ENCODE peak calls at places on chromosomes 11 and 22, in nine cellular contexts. P is neural progenitor cell, N is Peyer's patch, M is GM06990, C is colonic mucosa, U is thyroid gland, K is endodermal cell, G is mucosa of descending colon, J is fibroblast of lung. V is an unnamed sample. For H3K36me3, the result is how much of the 10 kb centered on the place peaks cover.

GRCh38 chr11:120306519-120307242 is 18.4 kb upstream of the TLCD5 start:
- DNase-seq in K (peak), N (no peak), C (peak), M (no peak), P (peak), J (peak), G (peak), U (no peak), V (peak)

GRCh38 chr22:39556970-39557811 is 13.4 kb upstream of the CACNA1I start:
- DNase-seq in P (peak), U (peak), K (peak), C (no peak), M (no peak), J (peak), G (no peak), N (no peak), V (no peak)

GRCh38 chr11:130888790-130889189 is 27.5 kb downstream of the SNX19 start:
- DNase-seq in M (no peak), G (no peak), N (no peak), U (no peak), P (no peak), K (no peak), C (no peak), J (no peak), V (no peak)

GRCh38 chr11:106086850-106087249 is 9.4 kb downstream of the AASDHPPT start:
- DNase-seq in P (no peak), N (no peak), G (no peak), K (no peak), M (no peak), U (no peak), C (no peak), J (no peak), V (no peak)

GRCh38 chr11:92776676-92777075 is 192.8 kb upstream of the MTNR1B start:
- DNase-seq in K (no peak), C (no peak), P (no peak), M (no peak), N (no peak), G (no peak), J (peak), U (no peak), V (peak)

GRCh38 chr11:21545701-21546100 is 647.2 kb upstream of the ANO5 start:
- DNase-seq in K (no peak), M (no peak), J (no peak), G (no peak), U (no peak), N (no peak), C (no peak), P (no peak), V (no peak)

GRCh38 chr11:58963551-58964075 is 24.3 kb downstream of the GLYATL1 start:
- DNase-seq in G (peak), N (no peak), C (no peak), K (peak), U (no peak), P (peak), J (peak), M (no peak), V (peak)

GRCh38 chr11:57501951-57502350 is 13.6 kb downstream of the SLC43A1 start:
- DNase-seq in P (no peak), U (peak), G (no peak), J (no peak), M (no peak), C (no peak), N (no peak), K (no peak), V (no peak)

GRCh38 chr22:25199726-25200520 is at the start of gene CRYBB3:
- DNase-seq in M (no peak), K (no peak), P (peak), G (no peak), C (no peak), N (no peak), U (peak), J (no peak), V (no peak)

GRCh38 chr22:47371263-47372090 is 609.0 kb downstream of the TBC1D22A start:
- DNase-seq in K (peak), N (no peak), P (no peak), U (no peak), G (no peak), J (no peak), C (no peak), M (no peak), V (no peak)

GRCh38 chr11:67674442-67674871 is at the start of gene ALDH3B2:
- DNase-seq in K (peak), N (no peak), U (no peak), P (no peak), J (no peak), C (peak), G (peak), M (no peak), V (no peak)

GRCh38 chr11:66857234-66857926 is 516 bp downstream of the LRFN4 start:
- DNase-seq in K (peak), C (no peak), G (peak), U (no peak), J (peak), P (peak), N (no peak), M (no peak), V (no peak)

GRCh38 chr11:16945671-16946469 is 68.3 kb downstream of the PLEKHA7 start:
- DNase-seq in P (peak), M (peak), U (peak), J (peak), N (peak), C (peak), K (peak), G (no peak), V (no peak)

GRCh38 chr11:116459233-116459632 is 313.6 kb downstream of the BUD13 start:
- DNase-seq in G (no peak), M (peak), J (no peak), U (no peak), K (no peak), P (no peak), C (peak), N (no peak), V (no peak)

GRCh38 chr11:78801161-78801884 is 226.7 kb upstream of the NARS2 start:
- DNase-seq in C (peak), G (no peak), N (no peak), J (peak), K (no peak), M (no peak), U (peak), P (no peak), V (peak)

GRCh38 chr11:90250970-90251369 is 28.1 kb upstream of the CHORDC1 start:
- DNase-seq in G (no peak), M (no peak), J (no peak), K (no peak), U (no peak), P (no peak), C (no peak), N (no peak), V (no peak)

GRCh38 chr11:121391914-121392313 is 60.2 kb upstream of the SORL1 start:
- DNase-seq in G (peak), N (peak), M (no peak), C (peak), K (no peak), J (no peak), P (no peak), U (peak), V (no peak)

GRCh38 chr11:65844231-65844872 is 10.6 kb downstream of the SNX32 start:
- DNase-seq in N (peak), J (no peak), G (peak), U (no peak), C (peak), P (no peak), M (no peak), K (no peak), V (no peak)

GRCh38 chr11:134504146-134504905 is 92.3 kb upstream of the B3GAT1 start:
- DNase-seq in J (no peak), U (no peak), P (peak), C (no peak), K (peak), G (no peak), M (no peak), N (peak), V (no peak)

GRCh38 chr11:71977743-71978418 is 20.8 kb upstream of the IL18BP start:
- DNase-seq in U (peak), P (peak), C (peak), K (peak), G (no peak), J (peak), N (no peak), M (no peak), V (no peak)

GRCh38 chr22:29621761-29622526 is 18.5 kb downstream of the NF2 start:
- DNase-seq in G (no peak), J (peak), C (no peak), N (no peak), M (no peak), K (no peak), P (no peak), U (no peak), V (peak)
- H3K4me3 ChIP-seq in G (no peak), J (no peak), C (no peak), N (no peak), M (no peak), K (no peak), P (no peak), U (no peak), V (no peak)

DNA sequence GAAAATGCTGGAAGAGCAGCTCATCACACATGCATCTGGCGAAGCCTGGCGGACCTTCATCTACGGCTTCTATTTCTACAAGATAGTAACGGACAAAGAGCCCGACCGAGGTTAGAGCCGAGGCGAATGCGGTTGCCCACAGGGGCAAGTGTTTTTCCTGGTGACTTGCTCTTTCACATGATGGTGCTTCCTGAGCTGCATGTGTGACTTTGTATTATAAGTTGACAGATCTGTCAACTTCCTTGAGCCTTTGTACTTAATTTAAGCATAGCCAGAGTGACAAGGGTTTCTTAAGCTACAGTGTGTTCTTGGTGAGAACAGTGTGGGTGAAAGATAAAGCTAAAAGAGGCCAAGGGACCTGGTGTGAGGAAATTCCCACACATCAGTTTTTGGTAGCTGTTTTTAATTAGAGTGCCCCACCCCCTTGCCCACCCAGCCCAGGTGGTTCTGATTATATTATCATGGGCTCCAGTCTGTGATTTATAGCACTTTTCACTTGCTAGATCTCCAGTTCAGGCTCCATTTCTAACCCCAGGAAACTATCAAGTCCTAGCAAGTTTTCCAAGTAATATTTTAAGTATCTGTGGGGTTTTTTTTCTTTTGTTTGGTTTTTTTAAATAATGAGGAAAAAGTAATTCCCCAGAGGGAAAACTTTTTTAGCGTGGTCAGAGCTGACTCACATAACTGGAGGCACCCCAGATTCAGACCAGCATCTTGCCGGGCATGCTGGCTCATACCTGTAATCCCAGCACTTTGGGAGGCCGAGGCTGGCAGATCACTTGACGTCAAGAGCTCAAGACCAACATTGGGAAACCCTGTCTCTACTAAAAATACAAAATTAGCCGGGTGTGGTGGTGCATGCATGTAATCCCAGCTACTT is 67.9 kb upstream of the YWHAH start:
- DNase-seq in P (no peak), G (no peak), J (no peak), M (no peak), C (no peak), U (no peak), N (no peak), K (no peak), V (peak)
- H3K36me3 ChIP-seq in P (under half), G (under half), J (under half), M (under half), C (under half), U (under half), N (under half), K (under half), V (under half)

GRCh38 chr11:1747753-1748466 is 2.5 kb downstream of the IFITM10 start:
- DNase-seq in K (peak), C (no peak), J (no peak), P (no peak), M (no peak), G (peak), U (no peak), N (peak), V (no peak)
- H3K4me3 ChIP-seq in K (no peak), C (no peak), J (no peak), P (peak), M (no peak), G (no peak), U (no peak), N (peak), V (no peak)

DNA sequence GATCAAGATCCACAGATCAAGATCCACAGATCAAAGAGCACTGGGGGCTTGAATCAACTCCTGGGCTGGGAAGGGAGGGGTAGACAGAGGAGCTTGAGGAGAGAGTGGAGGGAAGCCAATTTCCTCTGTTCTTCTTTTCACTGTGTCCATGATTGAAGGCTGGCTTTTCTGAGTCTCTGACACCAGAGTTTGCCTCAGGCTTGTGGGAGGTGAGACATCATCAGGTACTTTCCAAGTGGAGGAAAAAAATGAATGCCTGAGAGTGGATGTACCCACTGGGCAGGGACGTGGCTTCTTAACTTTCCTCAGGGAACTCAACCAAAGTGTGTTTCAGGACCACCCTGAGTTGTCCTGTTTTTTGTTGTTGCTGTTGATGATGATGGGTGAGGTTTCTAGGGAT is 11.0 kb upstream of the HEPHL1 start:
- DNase-seq in M (no peak), N (no peak), J (no peak), U (no peak), K (no peak), P (no peak), C (no peak), G (no peak), V (no peak)
- H3K36me3 ChIP-seq in M (under half), N (under half), J (under half), U (under half), K (under half), P (under half), C (under half), G (under half), V (under half)

GRCh38 chr22:31124290-31124689 is 1.5 kb downstream of the INPP5J start:
- DNase-seq in J (no peak), U (no peak), C (no peak), K (peak), P (no peak), M (no peak), G (no peak), N (no peak), V (no peak)

GRCh38 chr22:31121403-31121802 is 1.4 kb upstream of the INPP5J start:
- DNase-seq in G (no peak), C (no peak), N (no peak), U (no peak), J (no peak), K (no peak), P (no peak), M (no peak), V (no peak)

GRCh38 chr22:31122196-31122531 is 602 bp upstream of the INPP5J start:
- DNase-seq in G (no peak), J (no peak), U (no peak), N (no peak), P (no peak), M (no peak), K (no peak), C (no peak), V (no peak)

GRCh38 chr22:31123292-31123602 is 481 bp downstream of the INPP5J start:
- DNase-seq in U (no peak), K (no peak), N (no peak), G (peak), C (no peak), M (no peak), J (no peak), P (no peak), V (no peak)

GRCh38 chr22:31122532-31123291 is at the start of gene INPP5J:
- DNase-seq in G (peak), C (peak), P (peak), N (peak), K (peak), M (no peak), J (peak), U (peak), V (no peak)
- H3K4me3 ChIP-seq in G (peak), C (peak), P (peak), N (peak), K (peak), M (no peak), J (peak), U (peak), V (peak)

GRCh38 chr22:42064629-42065028 is 6.0 kb downstream of the NAGA start:
- DNase-seq in K (no peak), P (no peak), J (no peak), N (peak), U (no peak), M (no peak), G (no peak), C (peak), V (no peak)

GRCh38 chr22:42067706-42068350 is 2.8 kb downstream of the NAGA start:
- DNase-seq in M (no peak), G (no peak), K (no peak), N (no peak), U (no peak), P (no peak), J (no peak), C (peak), V (no peak)

GRCh38 chr22:42066133-42066761 is 4.4 kb downstream of the NAGA start:
- DNase-seq in U (peak), C (peak), M (no peak), G (no peak), P (no peak), N (no peak), J (no peak), K (no peak), V (no peak)

GRCh38 chr22:42066937-42067336 is 3.7 kb downstream of the NAGA start:
- DNase-seq in M (no peak), K (no peak), N (no peak), C (peak), J (no peak), P (no peak), G (no peak), U (no peak), V (no peak)

DNA sequence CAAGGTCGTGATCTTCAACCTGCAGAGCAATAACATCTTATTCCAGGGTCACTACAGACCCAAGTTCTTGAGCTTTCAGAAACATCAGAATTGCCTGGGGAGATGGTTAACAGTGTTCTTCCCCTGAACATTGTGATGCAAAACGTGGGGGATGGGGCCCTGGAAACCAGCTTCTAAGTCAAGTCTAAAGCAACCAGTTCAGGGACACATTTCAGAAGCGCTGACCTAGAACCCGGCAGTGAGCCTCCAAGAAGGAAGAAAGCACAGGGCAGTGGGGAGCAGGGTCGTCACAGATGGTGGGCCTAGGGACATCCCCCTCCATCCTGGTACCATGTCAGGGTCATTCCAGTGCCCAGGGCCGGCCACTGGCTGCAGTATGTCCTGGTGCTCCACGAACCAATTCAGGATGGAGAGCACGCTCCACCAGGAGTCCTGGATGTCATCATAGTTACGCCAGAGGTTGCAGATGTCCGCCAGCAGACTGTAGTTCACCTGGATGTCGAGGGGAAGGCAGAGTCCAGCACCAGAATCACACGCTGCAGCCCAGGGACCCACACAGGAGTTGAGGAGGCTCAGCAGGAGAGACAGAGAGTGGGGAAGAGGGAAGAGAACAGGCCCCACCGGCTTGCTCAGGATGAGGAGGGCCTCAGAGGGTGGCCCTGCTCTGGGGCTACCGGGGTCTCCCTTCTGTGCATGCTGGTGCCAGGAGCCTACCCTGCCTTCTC is 5.0 kb downstream of the NAGA start:
- DNase-seq in P (no peak), U (no peak), J (no peak), N (no peak), K (peak), G (no peak), C (peak), M (no peak), V (no peak)
- H3K36me3 ChIP-seq in P (under half), U (under half), J (under half), N (under half), K (under half), G (under half), C (under half), M (under half), V (under half)

GRCh38 chr11:68844376-68844775 is 2.7 kb upstream of the CPT1A start:
- DNase-seq in C (no peak), J (no peak), M (no peak), K (no peak), P (no peak), G (no peak), U (no peak), N (no peak), V (no peak)
- H3K4me3 ChIP-seq in C (peak), J (no peak), M (no peak), K (peak), P (no peak), G (no peak), U (no peak), N (peak), V (no peak)

DNA sequence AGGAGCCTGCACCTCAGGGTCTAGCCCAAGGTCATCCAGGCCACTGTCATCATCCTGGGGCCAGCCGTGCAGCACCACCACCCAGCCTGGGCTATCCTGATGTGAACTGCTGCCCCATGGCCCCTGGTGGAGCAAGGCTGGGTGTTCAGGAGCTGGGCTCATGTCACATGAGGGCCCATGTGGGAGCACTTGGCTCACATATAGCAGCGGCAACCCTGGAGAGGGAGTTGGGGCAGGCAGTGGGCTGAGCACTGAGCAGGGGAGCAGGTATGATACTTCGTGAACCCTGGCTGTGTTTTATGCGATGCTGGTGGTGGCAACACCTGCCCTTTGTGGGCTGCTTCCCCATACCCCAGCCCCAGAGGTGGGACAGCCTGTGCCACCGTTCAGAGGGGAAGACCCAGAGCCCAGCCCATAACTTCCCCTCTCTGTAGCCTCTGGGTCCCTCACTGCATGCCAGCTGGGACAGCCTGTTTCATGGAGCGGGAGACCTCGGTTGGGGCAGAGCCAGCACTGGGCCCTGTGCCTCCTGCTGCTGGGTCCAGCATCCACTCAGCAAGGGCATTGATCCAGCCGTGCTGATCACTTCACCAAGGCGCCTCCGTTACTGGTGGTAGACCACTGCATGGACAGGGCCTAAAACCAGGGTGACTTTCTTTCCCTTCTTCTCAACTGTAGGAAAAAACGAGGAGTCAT is 62.5 kb upstream of the SUSD2 start:
- DNase-seq in N (no peak), J (no peak), U (no peak), K (no peak), M (no peak), P (no peak), C (no peak), G (no peak), V (no peak)
- H3K36me3 ChIP-seq in N (under half), J (under half), U (under half), K (half or more), M (under half), P (under half), C (under half), G (under half), V (under half)

V was measured in BJ.